ENCODE peak calls at places on chromosomes 2 and 18, in ten cellular contexts. N is heart right ventricle; L is neural progenitor cell; C is astrocyte; H is breast epithelium; J is right atrium auricular region; P is IMR-90; B is stomach; G is CD8-positive, alpha-beta T cell; M is endothelial cell of umbilical vein. Q is an unnamed sample. For H3K4me1, the result is how much of the 10 kb centered on the place peaks cover.

GRCh38 chr18:36761186-36761698 is 67.6 kb downstream of the TPGS2 start:
- DNase-seq in B (no peak), G (no peak), M (no peak), J (no peak), H (no peak), L (no peak), N (no peak), C (no peak), P (no peak), Q (no peak)

GRCh38 chr2:127671557-127672302 is 3.6 kb downstream of the LIMS2 start:
- DNase-seq in B (peak), M (no peak), G (no peak), J (peak), H (peak), C (no peak), L (no peak), N (no peak), P (no peak), Q (no peak)

GRCh38 chr2:239178484-239178883 is 222.3 kb downstream of the HDAC4 start:
- DNase-seq in L (no peak), C (no peak), N (no peak), J (no peak), G (no peak), P (no peak), H (peak), B (no peak), M (no peak), Q (peak)

GRCh38 chr2:232549655-232550350 is 554 bp downstream of the TIGD1 start:
- DNase-seq in L (no peak), N (no peak), B (no peak), H (no peak), M (no peak), C (no peak), P (no peak), G (no peak), J (no peak), Q (no peak)

GRCh38 chr2:15788458-15789229 is 151.7 kb upstream of the MYCN start:
- DNase-seq in G (no peak), L (peak), H (no peak), N (no peak), P (no peak), M (no peak), B (no peak), J (no peak), C (no peak), Q (no peak)

GRCh38 chr2:224584111-224584764 is 925 bp downstream of the CUL3 start:
- DNase-seq in B (peak), H (no peak), C (peak), M (peak), G (no peak), L (peak), J (no peak), P (peak), N (peak), Q (peak)

GRCh38 chr2:112474844-112475486 is 7.0 kb upstream of the TTL start:
- DNase-seq in C (peak), B (no peak), N (no peak), L (no peak), M (no peak), J (peak), H (no peak), G (no peak), P (peak), Q (no peak)

GRCh38 chr2:212535963-212536362 is 2.6 kb downstream of the ERBB4 start:
- DNase-seq in M (no peak), P (no peak), L (peak), H (no peak), B (no peak), J (no peak), G (no peak), C (no peak), N (no peak), Q (no peak)

GRCh38 chr2:101823849-101824248 is 126.3 kb downstream of the MAP4K4 start:
- DNase-seq in L (no peak), J (no peak), N (no peak), C (peak), B (no peak), H (no peak), P (peak), M (no peak), G (no peak), Q (no peak)

GRCh38 chr2:204353823-204354222 is 191.5 kb upstream of the PARD3B start:
- DNase-seq in J (no peak), P (peak), C (peak), M (no peak), N (no peak), H (no peak), B (no peak), L (no peak), G (no peak), Q (no peak)

GRCh38 chr2:96815326-96816126 is 542 bp upstream of the CNNM3 start:
- DNase-seq in M (no peak), C (peak), H (no peak), L (peak), J (no peak), N (no peak), B (no peak), P (peak), G (no peak), Q (no peak)

GRCh38 chr2:105576440-105577241 is 168.1 kb upstream of the NCK2 start:
- DNase-seq in N (no peak), G (peak), M (peak), J (no peak), H (no peak), B (no peak), C (peak), L (peak), P (peak), Q (no peak)

GRCh38 chr2:136162438-136162837 is 44.5 kb upstream of the CXCR4 start:
- DNase-seq in H (no peak), J (no peak), M (no peak), N (no peak), C (no peak), L (no peak), G (no peak), P (no peak), B (no peak), Q (no peak)

DNA sequence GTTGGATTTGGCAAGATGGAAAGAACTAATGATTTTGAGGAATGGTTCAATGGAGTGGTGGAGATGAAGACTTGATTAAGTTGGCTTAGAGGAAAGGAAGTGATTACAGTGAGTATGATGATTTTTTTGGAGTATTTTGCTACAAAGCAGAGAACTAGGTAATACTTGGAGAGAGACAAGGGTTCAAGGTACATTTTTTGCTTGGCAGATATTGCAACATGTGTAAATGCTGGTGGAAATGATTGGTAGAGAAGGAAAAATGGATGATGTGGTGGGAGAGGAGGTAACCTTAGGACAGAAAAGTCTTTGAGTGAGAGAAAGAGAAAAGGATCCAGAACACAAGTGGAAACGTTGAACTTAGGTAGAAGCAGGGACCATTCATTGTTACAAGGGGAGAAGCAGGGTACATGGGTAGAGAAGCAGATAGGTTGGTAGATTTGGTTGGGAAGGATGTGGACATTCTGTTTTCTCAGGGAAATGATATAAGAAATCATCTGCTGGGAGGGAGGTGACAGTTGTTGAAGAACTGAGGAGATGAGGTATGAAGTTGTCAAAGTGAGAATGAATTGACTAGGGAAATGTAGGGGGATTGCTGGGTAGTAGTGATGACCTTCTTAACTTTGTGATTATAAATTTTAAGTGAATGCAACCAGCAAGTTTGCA is 6.5 kb downstream of the EHBP1 start:
- DNase-seq in J (no peak), G (no peak), H (no peak), M (no peak), N (no peak), L (no peak), B (no peak), P (no peak), C (no peak), Q (no peak)
- TF ChIP-seq CTCF in J (no peak), G (no peak), H (no peak), M (no peak), N (no peak), L (no peak), B (no peak), P (no peak), C (no peak), Q (no peak)

GRCh38 chr18:62526098-62527025 is 3.5 kb downstream of the ZCCHC2 start:
- DNase-seq in C (peak), N (peak), M (peak), H (no peak), J (peak), L (peak), B (peak), G (peak), P (peak), Q (peak)

GRCh38 chr18:62531931-62532330 is 9.1 kb downstream of the ZCCHC2 start:
- DNase-seq in P (no peak), C (no peak), H (no peak), N (no peak), L (no peak), M (no peak), B (no peak), G (no peak), J (no peak), Q (no peak)

GRCh38 chr18:62529597-62529996 is 6.8 kb downstream of the ZCCHC2 start:
- DNase-seq in J (no peak), N (no peak), G (no peak), C (no peak), P (no peak), B (no peak), H (no peak), L (no peak), M (no peak), Q (no peak)

GRCh38 chr18:62536005-62536404 is 13.2 kb downstream of the ZCCHC2 start:
- DNase-seq in J (no peak), N (no peak), M (no peak), P (no peak), H (no peak), C (no peak), B (no peak), G (no peak), L (no peak), Q (no peak)

DNA sequence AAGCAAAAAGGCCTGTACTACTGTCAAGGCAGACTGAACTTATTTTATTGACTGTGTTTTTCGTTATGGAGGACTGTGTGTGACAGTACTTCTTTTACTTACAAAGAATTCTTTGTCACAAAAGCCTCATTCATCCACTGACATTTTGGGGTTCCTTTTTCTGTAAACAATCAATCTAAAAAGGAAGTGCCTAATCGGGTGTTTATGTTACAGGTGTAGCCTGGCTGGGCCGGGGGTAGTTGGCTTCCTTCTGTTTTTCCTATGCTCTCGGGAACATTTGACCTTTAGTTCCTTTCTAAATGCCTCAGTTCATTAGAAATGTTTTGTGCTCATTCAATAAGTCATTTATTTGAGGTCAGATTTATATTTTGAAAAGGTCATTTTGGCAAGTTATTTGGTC is 8.3 kb downstream of the ZCCHC2 start:
- DNase-seq in M (peak), C (no peak), J (no peak), H (no peak), B (no peak), P (no peak), N (no peak), G (no peak), L (no peak), Q (no peak)
- H3K4me3 ChIP-seq in M (peak), C (no peak), J (no peak), H (no peak), B (no peak), P (no peak), N (no peak), G (no peak), L (no peak), Q (no peak)

GRCh38 chr2:84899181-84899580 is 6.3 kb upstream of the TMSB10 start:
- DNase-seq in M (no peak), C (no peak), N (no peak), P (no peak), B (no peak), H (no peak), G (no peak), L (no peak), J (no peak), Q (no peak)

GRCh38 chr2:84900951-84901350 is 4.5 kb upstream of the TMSB10 start:
- DNase-seq in H (no peak), M (no peak), L (no peak), C (no peak), B (no peak), G (no peak), J (peak), N (no peak), P (no peak), Q (no peak)

GRCh38 chr2:84902526-84902925 is 2.9 kb upstream of the TMSB10 start:
- DNase-seq in C (no peak), P (no peak), G (no peak), L (no peak), J (peak), M (no peak), N (no peak), H (no peak), B (no peak), Q (no peak)

GRCh38 chr2:84899681-84900080 is 5.8 kb upstream of the TMSB10 start:
- DNase-seq in H (no peak), M (no peak), N (no peak), J (peak), G (no peak), C (no peak), P (no peak), B (peak), L (no peak), Q (no peak)

GRCh38 chr2:84901593-84902120 is 3.8 kb upstream of the TMSB10 start:
- DNase-seq in P (peak), J (peak), C (peak), G (no peak), N (no peak), H (no peak), B (no peak), M (no peak), L (no peak), Q (no peak)
- H3K4me1 ChIP-seq in P (under half), J (under half), C (under half), G (under half), N (under half), H (under half), B (under half), M (under half), L (under half), Q (under half)

GRCh38 chr2:113769555-113769954 is 13.1 kb upstream of the SLC35F5 start:
- DNase-seq in J (no peak), G (no peak), N (no peak), B (no peak), M (no peak), H (no peak), P (no peak), C (no peak), L (no peak), Q (no peak)

GRCh38 chr2:113770929-113771328 is 14.5 kb upstream of the SLC35F5 start:
- DNase-seq in H (no peak), J (no peak), G (no peak), N (no peak), C (no peak), M (no peak), B (no peak), L (no peak), P (no peak), Q (no peak)

GRCh38 chr2:113767811-113768210 is 11.4 kb upstream of the SLC35F5 start:
- DNase-seq in G (no peak), L (no peak), H (no peak), C (no peak), P (no peak), N (no peak), B (no peak), J (no peak), M (no peak), Q (no peak)

DNA sequence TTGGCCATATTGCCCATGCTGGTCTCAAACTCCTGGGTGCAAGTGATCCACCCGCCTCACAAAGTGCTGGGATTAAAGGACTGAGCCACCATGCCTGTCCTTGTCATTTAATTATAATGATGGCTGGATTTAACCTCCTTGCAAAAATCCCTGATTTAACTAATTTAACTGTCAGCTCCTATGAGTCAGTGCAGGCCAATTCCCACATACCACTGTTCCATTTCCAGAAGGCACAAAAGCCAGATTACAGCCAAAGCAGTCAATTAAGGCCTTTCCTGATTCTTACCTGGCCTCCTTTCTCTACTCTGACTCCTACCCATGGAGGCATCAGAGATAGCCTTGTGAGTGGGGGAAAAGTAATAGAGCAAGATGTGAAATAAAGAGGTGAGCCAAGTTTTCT is 12.3 kb upstream of the SLC35F5 start:
- DNase-seq in J (no peak), B (no peak), G (no peak), P (peak), M (no peak), L (no peak), C (peak), N (no peak), H (no peak), Q (no peak)
- TF ChIP-seq CTCF in J (no peak), B (no peak), G (no peak), P (no peak), M (no peak), L (no peak), C (no peak), N (no peak), H (no peak), Q (no peak)

GRCh38 chr2:160402997-160403979 is 90.3 kb downstream of the RBMS1 start:
- DNase-seq in H (no peak), C (peak), J (no peak), M (peak), N (no peak), G (no peak), L (peak), B (no peak), P (peak), Q (no peak)
- H3K4me3 ChIP-seq in H (no peak), C (no peak), J (no peak), M (no peak), N (no peak), G (no peak), L (no peak), B (no peak), P (no peak), Q (peak)

GRCh38 chr2:197211881-197212342 is 98.7 kb downstream of the ANKRD44 start:
- DNase-seq in J (no peak), N (no peak), G (no peak), B (no peak), M (no peak), H (no peak), C (no peak), L (no peak), P (no peak), Q (no peak)
- H3K4me1 ChIP-seq in J (under half), N (under half), G (half or more), B (half or more), M (under half), H (under half), C (under half), L (under half), P (under half), Q (half or more)

GRCh38 chr2:168685619-168686453 is 116.6 kb upstream of the NOSTRIN start:
- DNase-seq in C (peak), P (no peak), G (no peak), M (peak), H (no peak), J (no peak), N (no peak), B (no peak), L (no peak), Q (no peak)

GRCh38 chr2:168684921-168685618 is 117.4 kb upstream of the NOSTRIN start:
- DNase-seq in J (no peak), H (no peak), G (no peak), B (no peak), C (no peak), L (no peak), N (no peak), P (no peak), M (no peak), Q (no peak)

GRCh38 chr2:168683996-168684395 is 118.4 kb upstream of the NOSTRIN start:
- DNase-seq in J (no peak), H (no peak), C (no peak), L (no peak), P (no peak), N (no peak), G (no peak), M (no peak), B (no peak), Q (no peak)

GRCh38 chr2:168686485-168687191 is 115.8 kb upstream of the NOSTRIN start:
- DNase-seq in P (peak), H (no peak), G (no peak), L (no peak), B (no peak), M (peak), N (no peak), C (peak), J (no peak), Q (no peak)

DNA sequence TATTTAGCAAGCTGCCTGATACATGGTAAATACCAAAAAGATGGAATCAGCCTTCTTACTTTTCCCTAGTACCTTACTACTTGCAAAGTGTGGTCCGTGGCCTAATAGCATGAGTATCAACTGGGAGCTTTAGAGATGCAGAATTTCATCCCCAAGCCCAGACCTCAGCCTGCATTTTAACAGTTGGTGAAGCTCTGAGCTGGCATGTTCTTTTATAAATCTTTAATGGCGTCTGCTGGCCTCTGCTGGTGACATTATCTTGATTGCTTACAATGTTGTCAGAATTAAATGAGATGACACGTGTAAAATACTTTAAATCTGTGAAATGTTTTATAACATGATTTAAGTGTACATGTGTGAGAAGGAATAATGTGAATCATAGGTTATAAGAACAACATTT is 115.1 kb upstream of the NOSTRIN start:
- DNase-seq in H (no peak), M (peak), G (no peak), B (no peak), J (no peak), N (no peak), L (peak), P (peak), C (peak), Q (no peak)
- TF ChIP-seq CTCF in H (no peak), M (no peak), G (peak), B (no peak), J (no peak), N (peak), L (peak), P (no peak), C (peak), Q (peak)